ENCODE peak calls at places on chromosomes 12 and 14, in nine cellular contexts. D is activated CD4-positive, alpha-beta T cell treated with anti-CD3 and anti-CD28 coated beads, Interleukin-2, amount 50 U/mL, for 1 hour; L is activated CD8-positive, alpha-beta memory T cell treated with anti-CD3 and anti-CD28 coated beads for 1 hour; N is adipocyte; Z is GM20000; E is activated naive CD4-positive, alpha-beta T cell; B is activated T-cell treated with anti-CD3 and anti-CD28 coated beads for 1 hour; K is LoVo; X is activated CD4-positive, alpha-beta memory T cell treated with anti-CD3 and anti-CD28 coated beads for 36 hours. S is an unnamed sample.

GRCh38 chr12:123973552-123974341 is 732 bp downstream of the ZNF664 start:
- DNase-seq in B (peak), E (no peak), X (peak), K (no peak), D (peak), N (peak), Z (peak), L (peak), S (peak)

GRCh38 chr12:59580050-59580449 is 15.8 kb upstream of the SLC16A7 start:
- DNase-seq in D (no peak), L (no peak), E (no peak), X (no peak), K (no peak), B (no peak), Z (no peak), N (peak), S (no peak)

GRCh38 chr14:46063872-46064271 is 587.7 kb downstream of the RPL10L start:
- DNase-seq in X (no peak), B (no peak), K (no peak), D (no peak), E (no peak), Z (no peak), L (no peak), N (no peak), S (peak)

GRCh38 chr14:55500219-55500701 is 59.8 kb upstream of the TBPL2 start:
- DNase-seq in N (no peak), L (no peak), B (no peak), Z (no peak), K (peak), X (no peak), D (no peak), E (no peak), S (no peak)

GRCh38 chr12:50751921-50752721 is 11.8 kb upstream of the ATF1 start:
- DNase-seq in D (no peak), N (no peak), X (no peak), B (no peak), L (no peak), E (no peak), K (no peak), Z (peak), S (no peak)

GRCh38 chr12:12885060-12885792 is 6.1 kb upstream of the GPRC5A start:
- DNase-seq in Z (no peak), K (peak), D (no peak), L (no peak), E (no peak), X (no peak), N (no peak), B (no peak), S (no peak)

GRCh38 chr14:73467377-73467776 is 9.0 kb upstream of the NUMB start:
- DNase-seq in K (no peak), L (no peak), D (peak), Z (no peak), B (no peak), E (no peak), X (peak), N (peak), S (no peak)

GRCh38 chr12:29751676-29752075 is 32.1 kb downstream of the TMTC1 start:
- DNase-seq in B (no peak), X (no peak), D (no peak), L (no peak), E (no peak), Z (no peak), K (no peak), N (no peak), S (no peak)

GRCh38 chr12:47986832-47987231 is 17.4 kb downstream of the COL2A1 start:
- DNase-seq in N (no peak), L (no peak), B (no peak), D (no peak), K (no peak), X (no peak), Z (no peak), E (no peak), S (no peak)

GRCh38 chr12:85509857-85510256 is 229.8 kb downstream of the ALX1 start:
- DNase-seq in Z (no peak), N (no peak), E (no peak), X (no peak), L (no peak), B (no peak), K (no peak), D (no peak), S (no peak)

GRCh38 chr12:52956987-52957386 is 8.1 kb downstream of the KRT18 start:
- DNase-seq in X (no peak), K (no peak), B (no peak), E (no peak), Z (no peak), N (no peak), L (no peak), D (no peak), S (no peak)

GRCh38 chr14:27077181-27077738 is 479.4 kb upstream of the NOVA1 start:
- DNase-seq in B (no peak), Z (no peak), L (no peak), D (no peak), E (no peak), X (no peak), K (no peak), N (no peak), S (no peak)

GRCh38 chr14:91245029-91245428 is 525 bp upstream of the GPR68 start:
- DNase-seq in Z (no peak), E (no peak), X (peak), L (peak), B (peak), K (no peak), D (peak), N (no peak), S (no peak)

S was measured in A673.